ENCODE peak calls at places on chromosomes 11 and 22, in eight cellular contexts. One of them, this sample, is unnamed.

GRCh38 chr11:19242184-19242932 is 1.6 kb upstream of the E2F8 start:
- DNase-seq in HT-29: no peak
- DNase-seq in Caki2: no peak
- DNase-seq in stimulated activated CD4-positive, alpha-beta T cell treated with anti-CD3 and anti-CD28 coated beads, Interleukin-4, amount 100 ng/mL, for 48 hours: no peak
- DNase-seq in posterior vena cava: peak
- DNase-seq in EH: peak
- DNase-seq in EL: peak
- DNase-seq in endothelial cell: peak
- DNase-seq in this sample: no peak

GRCh38 chr22:29041408-29041807 is 20.2 kb downstream of the C22orf31 start:
- DNase-seq in posterior vena cava: no peak
- DNase-seq in HT-29: no peak
- DNase-seq in endothelial cell: no peak
- DNase-seq in EH: peak
- DNase-seq in stimulated activated CD4-positive, alpha-beta T cell treated with anti-CD3 and anti-CD28 coated beads, Interleukin-4, amount 100 ng/mL, for 48 hours: no peak
- DNase-seq in EL: peak
- DNase-seq in Caki2: no peak
- DNase-seq in this sample: no peak

GRCh38 chr11:72364754-72365153 is 69.6 kb downstream of the CLPB start:
- DNase-seq in endothelial cell: no peak
- DNase-seq in stimulated activated CD4-positive, alpha-beta T cell treated with anti-CD3 and anti-CD28 coated beads, Interleukin-4, amount 100 ng/mL, for 48 hours: no peak
- DNase-seq in Caki2: no peak
- DNase-seq in posterior vena cava: no peak
- DNase-seq in EL: no peak
- DNase-seq in HT-29: no peak
- DNase-seq in EH: no peak
- DNase-seq in this sample: no peak

GRCh38 chr11:12441081-12441801 is 63.9 kb downstream of the PARVA start:
- DNase-seq in Caki2: no peak
- DNase-seq in endothelial cell: no peak
- DNase-seq in EH: peak
- DNase-seq in EL: peak
- DNase-seq in posterior vena cava: no peak
- DNase-seq in HT-29: no peak
- DNase-seq in stimulated activated CD4-positive, alpha-beta T cell treated with anti-CD3 and anti-CD28 coated beads, Interleukin-4, amount 100 ng/mL, for 48 hours: no peak
- DNase-seq in this sample: no peak

GRCh38 chr11:44548032-44548695 is 17.3 kb upstream of the CD82 start:
- DNase-seq in HT-29: no peak
- DNase-seq in Caki2: no peak
- DNase-seq in endothelial cell: no peak
- DNase-seq in EL: no peak
- DNase-seq in stimulated activated CD4-positive, alpha-beta T cell treated with anti-CD3 and anti-CD28 coated beads, Interleukin-4, amount 100 ng/mL, for 48 hours: no peak
- DNase-seq in EH: no peak
- DNase-seq in posterior vena cava: peak
- DNase-seq in this sample: no peak

GRCh38 chr22:34414467-34415440 is 494.5 kb upstream of the LARGE1 start:
- DNase-seq in EH: peak
- DNase-seq in HT-29: peak
- DNase-seq in stimulated activated CD4-positive, alpha-beta T cell treated with anti-CD3 and anti-CD28 coated beads, Interleukin-4, amount 100 ng/mL, for 48 hours: peak
- DNase-seq in Caki2: peak
- DNase-seq in EL: peak
- DNase-seq in posterior vena cava: no peak
- DNase-seq in endothelial cell: peak
- DNase-seq in this sample: peak

GRCh38 chr11:56923116-56923515 is 65.6 kb upstream of the OR5AK2 start:
- DNase-seq in posterior vena cava: no peak
- DNase-seq in endothelial cell: no peak
- DNase-seq in EH: no peak
- DNase-seq in Caki2: no peak
- DNase-seq in EL: no peak
- DNase-seq in stimulated activated CD4-positive, alpha-beta T cell treated with anti-CD3 and anti-CD28 coated beads, Interleukin-4, amount 100 ng/mL, for 48 hours: no peak
- DNase-seq in HT-29: no peak
- DNase-seq in this sample: no peak

GRCh38 chr22:46828323-46829139 is 66.1 kb downstream of the TBC1D22A start:
- DNase-seq in posterior vena cava: peak
- DNase-seq in endothelial cell: no peak
- DNase-seq in Caki2: peak
- DNase-seq in HT-29: no peak
- DNase-seq in stimulated activated CD4-positive, alpha-beta T cell treated with anti-CD3 and anti-CD28 coated beads, Interleukin-4, amount 100 ng/mL, for 48 hours: no peak
- DNase-seq in EH: no peak
- DNase-seq in EL: no peak
- DNase-seq in this sample: no peak

GRCh38 chr11:104163100-104164027 is 583 bp downstream of the PDGFD start:
- DNase-seq in endothelial cell: peak
- DNase-seq in posterior vena cava: peak
- DNase-seq in EL: peak
- DNase-seq in Caki2: peak
- DNase-seq in EH: peak
- DNase-seq in HT-29: no peak
- DNase-seq in stimulated activated CD4-positive, alpha-beta T cell treated with anti-CD3 and anti-CD28 coated beads, Interleukin-4, amount 100 ng/mL, for 48 hours: no peak
- DNase-seq in this sample: no peak

GRCh38 chr11:61337706-61338268 is 4.8 kb downstream of the TKFC start:
- DNase-seq in endothelial cell: no peak
- DNase-seq in Caki2: no peak
- DNase-seq in EH: no peak
- DNase-seq in EL: no peak
- DNase-seq in HT-29: no peak
- DNase-seq in stimulated activated CD4-positive, alpha-beta T cell treated with anti-CD3 and anti-CD28 coated beads, Interleukin-4, amount 100 ng/mL, for 48 hours: no peak
- DNase-seq in posterior vena cava: peak
- DNase-seq in this sample: no peak

GRCh38 chr11:120391297-120391696 is 55.1 kb downstream of the ARHGEF12 start:
- DNase-seq in posterior vena cava: no peak
- DNase-seq in Caki2: no peak
- DNase-seq in stimulated activated CD4-positive, alpha-beta T cell treated with anti-CD3 and anti-CD28 coated beads, Interleukin-4, amount 100 ng/mL, for 48 hours: no peak
- DNase-seq in HT-29: no peak
- DNase-seq in EL: no peak
- DNase-seq in endothelial cell: peak
- DNase-seq in EH: no peak
- DNase-seq in this sample: peak

GRCh38 chr22:37563153-37564081 is 3.1 kb downstream of the CDC42EP1 start:
- DNase-seq in endothelial cell: no peak
- DNase-seq in EL: peak
- DNase-seq in posterior vena cava: peak
- DNase-seq in HT-29: peak
- DNase-seq in Caki2: peak
- DNase-seq in stimulated activated CD4-positive, alpha-beta T cell treated with anti-CD3 and anti-CD28 coated beads, Interleukin-4, amount 100 ng/mL, for 48 hours: no peak
- DNase-seq in EH: peak
- DNase-seq in this sample: peak

GRCh38 chr22:38696606-38697005 is 4.1 kb downstream of the JOSD1 start:
- DNase-seq in stimulated activated CD4-positive, alpha-beta T cell treated with anti-CD3 and anti-CD28 coated beads, Interleukin-4, amount 100 ng/mL, for 48 hours: no peak
- DNase-seq in Caki2: peak
- DNase-seq in HT-29: peak
- DNase-seq in EH: peak
- DNase-seq in posterior vena cava: no peak
- DNase-seq in EL: peak
- DNase-seq in endothelial cell: no peak
- DNase-seq in this sample: peak

GRCh38 chr11:23723861-23724260 is 773.0 kb upstream of the LUZP2 start:
- DNase-seq in EH: no peak
- DNase-seq in endothelial cell: no peak
- DNase-seq in Caki2: no peak
- DNase-seq in HT-29: no peak
- DNase-seq in EL: no peak
- DNase-seq in posterior vena cava: no peak
- DNase-seq in stimulated activated CD4-positive, alpha-beta T cell treated with anti-CD3 and anti-CD28 coated beads, Interleukin-4, amount 100 ng/mL, for 48 hours: no peak
- DNase-seq in this sample: no peak

GRCh38 chr11:93849201-93849600 is 1.2 kb downstream of the VSTM5 start:
- DNase-seq in posterior vena cava: no peak
- DNase-seq in stimulated activated CD4-positive, alpha-beta T cell treated with anti-CD3 and anti-CD28 coated beads, Interleukin-4, amount 100 ng/mL, for 48 hours: no peak
- DNase-seq in EH: no peak
- DNase-seq in Caki2: no peak
- DNase-seq in endothelial cell: no peak
- DNase-seq in HT-29: no peak
- DNase-seq in EL: no peak
- DNase-seq in this sample: no peak

GRCh38 chr11:104968856-104969776 is 742 bp upstream of the CASP4 start:
- DNase-seq in posterior vena cava: peak
- DNase-seq in EH: no peak
- DNase-seq in Caki2: no peak
- DNase-seq in stimulated activated CD4-positive, alpha-beta T cell treated with anti-CD3 and anti-CD28 coated beads, Interleukin-4, amount 100 ng/mL, for 48 hours: no peak
- DNase-seq in endothelial cell: no peak
- DNase-seq in EL: peak
- DNase-seq in HT-29: no peak
- DNase-seq in this sample: peak

GRCh38 chr22:45469573-45470383 is 32.9 kb upstream of the FBLN1 start:
- DNase-seq in stimulated activated CD4-positive, alpha-beta T cell treated with anti-CD3 and anti-CD28 coated beads, Interleukin-4, amount 100 ng/mL, for 48 hours: no peak
- DNase-seq in posterior vena cava: no peak
- DNase-seq in EL: peak
- DNase-seq in HT-29: no peak
- DNase-seq in endothelial cell: no peak
- DNase-seq in EH: peak
- DNase-seq in Caki2: no peak
- DNase-seq in this sample: no peak

GRCh38 chr11:6482431-6482830 is 1.1 kb downstream of the TIMM10B start:
- DNase-seq in posterior vena cava: no peak
- DNase-seq in stimulated activated CD4-positive, alpha-beta T cell treated with anti-CD3 and anti-CD28 coated beads, Interleukin-4, amount 100 ng/mL, for 48 hours: no peak
- DNase-seq in EH: no peak
- DNase-seq in Caki2: no peak
- DNase-seq in EL: no peak
- DNase-seq in endothelial cell: no peak
- DNase-seq in HT-29: no peak
- DNase-seq in this sample: no peak

GRCh38 chr11:95563173-95563572 is 226.4 kb downstream of the FAM76B start:
- DNase-seq in posterior vena cava: no peak
- DNase-seq in endothelial cell: no peak
- DNase-seq in EH: no peak
- DNase-seq in stimulated activated CD4-positive, alpha-beta T cell treated with anti-CD3 and anti-CD28 coated beads, Interleukin-4, amount 100 ng/mL, for 48 hours: no peak
- DNase-seq in EL: no peak
- DNase-seq in HT-29: no peak
- DNase-seq in Caki2: no peak
- DNase-seq in this sample: no peak

GRCh38 chr11:72589802-72590761 is 84.1 kb downstream of the PDE2A start:
- DNase-seq in EH: peak
- DNase-seq in endothelial cell: peak
- DNase-seq in HT-29: no peak
- DNase-seq in stimulated activated CD4-positive, alpha-beta T cell treated with anti-CD3 and anti-CD28 coated beads, Interleukin-4, amount 100 ng/mL, for 48 hours: peak
- DNase-seq in Caki2: no peak
- DNase-seq in EL: peak
- DNase-seq in posterior vena cava: peak
- DNase-seq in this sample: peak

GRCh38 chr11:64742087-64742939 is 1.6 kb downstream of the RASGRP2 start:
- DNase-seq in stimulated activated CD4-positive, alpha-beta T cell treated with anti-CD3 and anti-CD28 coated beads, Interleukin-4, amount 100 ng/mL, for 48 hours: no peak
- DNase-seq in Caki2: no peak
- DNase-seq in endothelial cell: peak
- DNase-seq in EL: peak
- DNase-seq in posterior vena cava: peak
- DNase-seq in EH: no peak
- DNase-seq in HT-29: peak
- DNase-seq in this sample: peak

GRCh38 chr22:38270091-38270972 is 2.5 kb downstream of the TMEM184B start:
- DNase-seq in endothelial cell: no peak
- DNase-seq in EH: peak
- DNase-seq in posterior vena cava: no peak
- DNase-seq in Caki2: peak
- DNase-seq in stimulated activated CD4-positive, alpha-beta T cell treated with anti-CD3 and anti-CD28 coated beads, Interleukin-4, amount 100 ng/mL, for 48 hours: no peak
- DNase-seq in EL: peak
- DNase-seq in HT-29: no peak
- DNase-seq in this sample: no peak

GRCh38 chr11:68996376-68997123 is 15.8 kb upstream of the MRGPRD start:
- DNase-seq in EL: no peak
- DNase-seq in endothelial cell: no peak
- DNase-seq in EH: no peak
- DNase-seq in Caki2: no peak
- DNase-seq in stimulated activated CD4-positive, alpha-beta T cell treated with anti-CD3 and anti-CD28 coated beads, Interleukin-4, amount 100 ng/mL, for 48 hours: no peak
- DNase-seq in HT-29: no peak
- DNase-seq in posterior vena cava: peak
- DNase-seq in this sample: no peak

GRCh38 chr11:62788991-62789390 is 1.8 kb downstream of the TMEM179B start:
- DNase-seq in Caki2: no peak
- DNase-seq in posterior vena cava: peak
- DNase-seq in stimulated activated CD4-positive, alpha-beta T cell treated with anti-CD3 and anti-CD28 coated beads, Interleukin-4, amount 100 ng/mL, for 48 hours: no peak
- DNase-seq in HT-29: no peak
- DNase-seq in endothelial cell: no peak
- DNase-seq in EL: no peak
- DNase-seq in EH: no peak
- DNase-seq in this sample: no peak

GRCh38 chr11:76232026-76232665 is 25.8 kb upstream of the WNT11 start:
- DNase-seq in endothelial cell: no peak
- DNase-seq in posterior vena cava: no peak
- DNase-seq in stimulated activated CD4-positive, alpha-beta T cell treated with anti-CD3 and anti-CD28 coated beads, Interleukin-4, amount 100 ng/mL, for 48 hours: no peak
- DNase-seq in EL: no peak
- DNase-seq in HT-29: no peak
- DNase-seq in EH: no peak
- DNase-seq in Caki2: peak
- DNase-seq in this sample: no peak

GRCh38 chr11:118996926-118997626 is 862 bp upstream of the CENATAC start:
- DNase-seq in EH: peak
- DNase-seq in posterior vena cava: no peak
- DNase-seq in HT-29: peak
- DNase-seq in stimulated activated CD4-positive, alpha-beta T cell treated with anti-CD3 and anti-CD28 coated beads, Interleukin-4, amount 100 ng/mL, for 48 hours: peak
- DNase-seq in endothelial cell: peak
- DNase-seq in Caki2: no peak
- DNase-seq in EL: peak
- DNase-seq in this sample: no peak

GRCh38 chr11:34190192-34191139 is 85.0 kb downstream of the NAT10 start:
- DNase-seq in stimulated activated CD4-positive, alpha-beta T cell treated with anti-CD3 and anti-CD28 coated beads, Interleukin-4, amount 100 ng/mL, for 48 hours: no peak
- DNase-seq in endothelial cell: no peak
- DNase-seq in HT-29: no peak
- DNase-seq in posterior vena cava: no peak
- DNase-seq in EH: no peak
- DNase-seq in Caki2: peak
- DNase-seq in EL: no peak
- DNase-seq in this sample: no peak

GRCh38 chr11:14370496-14370895 is 11.5 kb upstream of the RRAS2 start:
- DNase-seq in EH: no peak
- DNase-seq in HT-29: no peak
- DNase-seq in endothelial cell: no peak
- DNase-seq in posterior vena cava: no peak
- DNase-seq in Caki2: no peak
- DNase-seq in EL: no peak
- DNase-seq in stimulated activated CD4-positive, alpha-beta T cell treated with anti-CD3 and anti-CD28 coated beads, Interleukin-4, amount 100 ng/mL, for 48 hours: no peak
- DNase-seq in this sample: no peak

GRCh38 chr22:49196046-49196511 is 631.6 kb downstream of the BRD1 start:
- DNase-seq in EL: no peak
- DNase-seq in posterior vena cava: peak
- DNase-seq in Caki2: no peak
- DNase-seq in HT-29: no peak
- DNase-seq in endothelial cell: no peak
- DNase-seq in stimulated activated CD4-positive, alpha-beta T cell treated with anti-CD3 and anti-CD28 coated beads, Interleukin-4, amount 100 ng/mL, for 48 hours: no peak
- DNase-seq in EH: no peak
- DNase-seq in this sample: no peak

GRCh38 chr22:40533712-40534378 is 102.7 kb downstream of the MRTFA start:
- DNase-seq in stimulated activated CD4-positive, alpha-beta T cell treated with anti-CD3 and anti-CD28 coated beads, Interleukin-4, amount 100 ng/mL, for 48 hours: no peak
- DNase-seq in EH: peak
- DNase-seq in posterior vena cava: no peak
- DNase-seq in Caki2: peak
- DNase-seq in EL: peak
- DNase-seq in endothelial cell: no peak
- DNase-seq in HT-29: peak
- DNase-seq in this sample: peak

GRCh38 chr11:119471329-119471728 is 48.4 kb upstream of the THY1 start:
- DNase-seq in posterior vena cava: no peak
- DNase-seq in HT-29: no peak
- DNase-seq in EH: no peak
- DNase-seq in EL: no peak
- DNase-seq in endothelial cell: no peak
- DNase-seq in stimulated activated CD4-positive, alpha-beta T cell treated with anti-CD3 and anti-CD28 coated beads, Interleukin-4, amount 100 ng/mL, for 48 hours: no peak
- DNase-seq in Caki2: no peak
- DNase-seq in this sample: no peak

GRCh38 chr11:111393585-111393984 is 14.5 kb upstream of the POU2AF1 start:
- DNase-seq in posterior vena cava: no peak
- DNase-seq in stimulated activated CD4-positive, alpha-beta T cell treated with anti-CD3 and anti-CD28 coated beads, Interleukin-4, amount 100 ng/mL, for 48 hours: no peak
- DNase-seq in Caki2: no peak
- DNase-seq in EH: no peak
- DNase-seq in HT-29: no peak
- DNase-seq in EL: no peak
- DNase-seq in endothelial cell: no peak
- DNase-seq in this sample: no peak

GRCh38 chr22:17149073-17149815 is 9.8 kb downstream of the HDHD5 start:
- DNase-seq in stimulated activated CD4-positive, alpha-beta T cell treated with anti-CD3 and anti-CD28 coated beads, Interleukin-4, amount 100 ng/mL, for 48 hours: no peak
- DNase-seq in posterior vena cava: peak
- DNase-seq in EL: no peak
- DNase-seq in Caki2: no peak
- DNase-seq in EH: no peak
- DNase-seq in endothelial cell: no peak
- DNase-seq in HT-29: peak
- DNase-seq in this sample: peak